ENCODE peak calls at places on chromosomes 13 and 19, in seven cellular contexts. One of them, this sample, is unnamed.

GRCh38 chr13:41610426-41610825 is 153.1 kb downstream of the RGCC start:
- ATAC-seq in activated naive CD8-positive, alpha-beta T cell treated with anti-CD3 and anti-CD28 coated beads, Interleukin-2, amount 50 U/mL, for 24 hours: no peak
- ATAC-seq in right cardiac atrium: no peak
- ATAC-seq in gastrocnemius medialis: peak
- ATAC-seq in aorta: no peak
- ATAC-seq in natural killer cell: no peak
- ATAC-seq in left cardiac atrium: no peak
- ATAC-seq in this sample: no peak

GRCh38 chr19:17209126-17210036 is 5.8 kb upstream of the USE1 start:
- ATAC-seq in activated naive CD8-positive, alpha-beta T cell treated with anti-CD3 and anti-CD28 coated beads, Interleukin-2, amount 50 U/mL, for 24 hours: peak
- ATAC-seq in right cardiac atrium: no peak
- ATAC-seq in gastrocnemius medialis: no peak
- ATAC-seq in aorta: no peak
- ATAC-seq in natural killer cell: peak
- ATAC-seq in left cardiac atrium: no peak
- ATAC-seq in this sample: peak

GRCh38 chr19:46724468-46724867 is 7.6 kb upstream of the PRKD2 start:
- ATAC-seq in activated naive CD8-positive, alpha-beta T cell treated with anti-CD3 and anti-CD28 coated beads, Interleukin-2, amount 50 U/mL, for 24 hours: no peak
- ATAC-seq in right cardiac atrium: no peak
- ATAC-seq in gastrocnemius medialis: no peak
- ATAC-seq in aorta: no peak
- ATAC-seq in natural killer cell: no peak
- ATAC-seq in left cardiac atrium: no peak
- ATAC-seq in this sample: no peak

GRCh38 chr19:1874554-1875185 is 10.6 kb downstream of the ABHD17A start:
- ATAC-seq in activated naive CD8-positive, alpha-beta T cell treated with anti-CD3 and anti-CD28 coated beads, Interleukin-2, amount 50 U/mL, for 24 hours: no peak
- ATAC-seq in right cardiac atrium: no peak
- ATAC-seq in gastrocnemius medialis: no peak
- ATAC-seq in aorta: no peak
- ATAC-seq in natural killer cell: peak
- ATAC-seq in left cardiac atrium: no peak
- ATAC-seq in this sample: no peak

GRCh38 chr13:111472559-111473460 is 152.4 kb downstream of the TEX29 start:
- ATAC-seq in activated naive CD8-positive, alpha-beta T cell treated with anti-CD3 and anti-CD28 coated beads, Interleukin-2, amount 50 U/mL, for 24 hours: peak
- ATAC-seq in right cardiac atrium: no peak
- ATAC-seq in gastrocnemius medialis: no peak
- ATAC-seq in aorta: no peak
- ATAC-seq in natural killer cell: no peak
- ATAC-seq in left cardiac atrium: no peak
- ATAC-seq in this sample: no peak

GRCh38 chr13:85582890-85583289 is 216.3 kb downstream of the SLITRK6 start:
- ATAC-seq in activated naive CD8-positive, alpha-beta T cell treated with anti-CD3 and anti-CD28 coated beads, Interleukin-2, amount 50 U/mL, for 24 hours: no peak
- ATAC-seq in right cardiac atrium: no peak
- ATAC-seq in gastrocnemius medialis: no peak
- ATAC-seq in aorta: no peak
- ATAC-seq in natural killer cell: no peak
- ATAC-seq in left cardiac atrium: no peak
- ATAC-seq in this sample: no peak

GRCh38 chr19:58317481-58318072 is 9.2 kb upstream of the ZSCAN22 start:
- ATAC-seq in activated naive CD8-positive, alpha-beta T cell treated with anti-CD3 and anti-CD28 coated beads, Interleukin-2, amount 50 U/mL, for 24 hours: peak
- ATAC-seq in right cardiac atrium: no peak
- ATAC-seq in gastrocnemius medialis: no peak
- ATAC-seq in aorta: no peak
- ATAC-seq in natural killer cell: peak
- ATAC-seq in left cardiac atrium: no peak
- ATAC-seq in this sample: no peak

GRCh38 chr19:49409441-49410029 is 13.7 kb downstream of the PTH2 start:
- ATAC-seq in activated naive CD8-positive, alpha-beta T cell treated with anti-CD3 and anti-CD28 coated beads, Interleukin-2, amount 50 U/mL, for 24 hours: peak
- ATAC-seq in right cardiac atrium: no peak
- ATAC-seq in gastrocnemius medialis: no peak
- ATAC-seq in aorta: no peak
- ATAC-seq in natural killer cell: no peak
- ATAC-seq in left cardiac atrium: no peak
- ATAC-seq in this sample: peak

GRCh38 chr13:40430234-40430633 is 236.2 kb downstream of the FOXO1 start:
- ATAC-seq in activated naive CD8-positive, alpha-beta T cell treated with anti-CD3 and anti-CD28 coated beads, Interleukin-2, amount 50 U/mL, for 24 hours: no peak
- ATAC-seq in right cardiac atrium: no peak
- ATAC-seq in gastrocnemius medialis: no peak
- ATAC-seq in aorta: no peak
- ATAC-seq in natural killer cell: no peak
- ATAC-seq in left cardiac atrium: no peak
- ATAC-seq in this sample: no peak

GRCh38 chr19:695350-695949 is at the start of gene PRSS57:
- ATAC-seq in activated naive CD8-positive, alpha-beta T cell treated with anti-CD3 and anti-CD28 coated beads, Interleukin-2, amount 50 U/mL, for 24 hours: no peak
- ATAC-seq in right cardiac atrium: no peak
- ATAC-seq in gastrocnemius medialis: no peak
- ATAC-seq in aorta: no peak
- ATAC-seq in natural killer cell: no peak
- ATAC-seq in left cardiac atrium: no peak
- ATAC-seq in this sample: peak

GRCh38 chr13:113771709-113772331 is 12.8 kb downstream of the TMEM255B start:
- ATAC-seq in activated naive CD8-positive, alpha-beta T cell treated with anti-CD3 and anti-CD28 coated beads, Interleukin-2, amount 50 U/mL, for 24 hours: peak
- ATAC-seq in right cardiac atrium: no peak
- ATAC-seq in gastrocnemius medialis: no peak
- ATAC-seq in aorta: no peak
- ATAC-seq in natural killer cell: peak
- ATAC-seq in left cardiac atrium: no peak
- ATAC-seq in this sample: no peak

GRCh38 chr19:12763100-12763499 is 11.5 kb downstream of the BEST2 start:
- ATAC-seq in activated naive CD8-positive, alpha-beta T cell treated with anti-CD3 and anti-CD28 coated beads, Interleukin-2, amount 50 U/mL, for 24 hours: no peak
- ATAC-seq in right cardiac atrium: no peak
- ATAC-seq in gastrocnemius medialis: no peak
- ATAC-seq in aorta: no peak
- ATAC-seq in natural killer cell: no peak
- ATAC-seq in left cardiac atrium: peak
- ATAC-seq in this sample: no peak

GRCh38 chr13:46575321-46575721 is 22.4 kb downstream of the LRCH1 start:
- ATAC-seq in activated naive CD8-positive, alpha-beta T cell treated with anti-CD3 and anti-CD28 coated beads, Interleukin-2, amount 50 U/mL, for 24 hours: no peak
- ATAC-seq in right cardiac atrium: no peak
- ATAC-seq in gastrocnemius medialis: no peak
- ATAC-seq in aorta: no peak
- ATAC-seq in natural killer cell: no peak
- ATAC-seq in left cardiac atrium: no peak
- ATAC-seq in this sample: no peak

GRCh38 chr13:109776575-109776974 is 9.8 kb downstream of the IRS2 start:
- ATAC-seq in activated naive CD8-positive, alpha-beta T cell treated with anti-CD3 and anti-CD28 coated beads, Interleukin-2, amount 50 U/mL, for 24 hours: peak
- ATAC-seq in right cardiac atrium: no peak
- ATAC-seq in gastrocnemius medialis: no peak
- ATAC-seq in aorta: no peak
- ATAC-seq in natural killer cell: no peak
- ATAC-seq in left cardiac atrium: no peak
- ATAC-seq in this sample: no peak

GRCh38 chr19:35279374-35279773 is 3.0 kb upstream of the HAMP start:
- ATAC-seq in activated naive CD8-positive, alpha-beta T cell treated with anti-CD3 and anti-CD28 coated beads, Interleukin-2, amount 50 U/mL, for 24 hours: no peak
- ATAC-seq in right cardiac atrium: no peak
- ATAC-seq in gastrocnemius medialis: no peak
- ATAC-seq in aorta: no peak
- ATAC-seq in natural killer cell: no peak
- ATAC-seq in left cardiac atrium: no peak
- ATAC-seq in this sample: no peak

GRCh38 chr19:41936416-41936850 is 8.2 kb upstream of the ERFL start:
- ATAC-seq in activated naive CD8-positive, alpha-beta T cell treated with anti-CD3 and anti-CD28 coated beads, Interleukin-2, amount 50 U/mL, for 24 hours: peak
- ATAC-seq in right cardiac atrium: no peak
- ATAC-seq in gastrocnemius medialis: no peak
- ATAC-seq in aorta: no peak
- ATAC-seq in natural killer cell: peak
- ATAC-seq in left cardiac atrium: no peak
- ATAC-seq in this sample: no peak

GRCh38 chr19:35266904-35267817 is 1.6 kb upstream of the USF2 start:
- ATAC-seq in activated naive CD8-positive, alpha-beta T cell treated with anti-CD3 and anti-CD28 coated beads, Interleukin-2, amount 50 U/mL, for 24 hours: no peak
- ATAC-seq in right cardiac atrium: peak
- ATAC-seq in gastrocnemius medialis: peak
- ATAC-seq in aorta: peak
- ATAC-seq in natural killer cell: peak
- ATAC-seq in left cardiac atrium: peak
- ATAC-seq in this sample: peak

GRCh38 chr13:41568143-41568989 is 111.0 kb downstream of the RGCC start:
- ATAC-seq in activated naive CD8-positive, alpha-beta T cell treated with anti-CD3 and anti-CD28 coated beads, Interleukin-2, amount 50 U/mL, for 24 hours: no peak
- ATAC-seq in right cardiac atrium: no peak
- ATAC-seq in gastrocnemius medialis: no peak
- ATAC-seq in aorta: peak
- ATAC-seq in natural killer cell: no peak
- ATAC-seq in left cardiac atrium: no peak
- ATAC-seq in this sample: no peak

GRCh38 chr19:28213476-28214082 is 999.4 kb downstream of the UQCRFS1 start:
- ATAC-seq in activated naive CD8-positive, alpha-beta T cell treated with anti-CD3 and anti-CD28 coated beads, Interleukin-2, amount 50 U/mL, for 24 hours: no peak
- ATAC-seq in right cardiac atrium: no peak
- ATAC-seq in gastrocnemius medialis: no peak
- ATAC-seq in aorta: no peak
- ATAC-seq in natural killer cell: no peak
- ATAC-seq in left cardiac atrium: no peak
- ATAC-seq in this sample: no peak

This sample was measured in stimulated activated memory B cell treated with anti-CD40 and anti-IgM and Interleukin-4, amounts not matched to agents 10 μg/mL and 1 μg/mL and 100 μg/mL, for 72 hours.